ENCODE peak calls at places on chromosomes 5 and 9, in seven cellular contexts. X is A172, W is psoas muscle, Y is EH, N is activated gamma-delta T cell treated with Interleukin-2 at 50 U/mL for 16 hours, A is glutamatergic neuron, S is uterus. R is an unnamed sample.

GRCh38 chr5:123047706-123048105 is 11.2 kb upstream of the PPIC start:
- DNase-seq in X (no peak), W (no peak), Y (peak; percentile 56), N (no peak), A (no peak), S (no peak), R (peak; percentile 4)

GRCh38 chr5:113527746-113528145 is 14.3 kb downstream of the YTHDC2 start:
- DNase-seq in X (no peak), W (no peak), Y (peak; percentile 28), N (no peak), A (no peak), S (no peak), R (no peak)

GRCh38 chr5:35183243-35183955 is 46.9 kb downstream of the PRLR start:
- DNase-seq in X (peak; percentile 70), W (no peak), Y (peak; percentile 73), N (no peak), A (peak; percentile 55), S (no peak), R (peak; percentile 20)

GRCh38 chr9:107949058-107949457 is 459.5 kb upstream of the KLF4 start:
- DNase-seq in X (no peak), W (no peak), Y (no peak), N (no peak), A (no peak), S (no peak), R (no peak)

GRCh38 chr5:98458004-98458403 is 315.5 kb upstream of the RGMB start:
- DNase-seq in X (peak; percentile 49), W (no peak), Y (peak; percentile 92), N (no peak), A (no peak), S (no peak), R (peak; percentile 78)

GRCh38 chr5:101455851-101456250 is 552.8 kb upstream of the ST8SIA4 start:
- DNase-seq in X (no peak), W (no peak), Y (no peak), N (no peak), A (no peak), S (no peak), R (no peak)

GRCh38 chr5:150026682-150027172 is 26.2 kb downstream of the HMGXB3 start:
- DNase-seq in X (no peak), W (no peak), Y (no peak), N (no peak), A (no peak), S (no peak), R (no peak)

GRCh38 chr9:33103381-33104110 is 27.1 kb upstream of the SMU1 start:
- DNase-seq in X (peak; percentile 38), W (no peak), Y (no peak), N (no peak), A (no peak), S (no peak), R (no peak)

GRCh38 chr5:161546463-161547301 is at the start of gene GABRB2:
- DNase-seq in X (no peak), W (peak; percentile 54), Y (peak; percentile 27), N (no peak), A (peak; percentile 77), S (no peak), R (peak; percentile 2)

GRCh38 chr5:77957-78804 is 13.8 kb upstream of the PLEKHG4B start:
- DNase-seq in X (peak; percentile 41), W (no peak), Y (peak; percentile 81), N (no peak), A (peak; percentile 33), S (no peak), R (peak; percentile 83)

GRCh38 chr5:39376293-39376714 is 12.0 kb upstream of the C9 start:
- DNase-seq in X (peak; percentile 68), W (no peak), Y (peak; percentile 63), N (peak; percentile 9), A (peak; percentile 21), S (peak; percentile 53), R (peak; percentile 11)

GRCh38 chr9:426976-427375 is 212.3 kb downstream of the DOCK8 start:
- DNase-seq in X (no peak), W (no peak), Y (no peak), N (no peak), A (no peak), S (no peak), R (no peak)

GRCh38 chr9:101516655-101517054 is 17.0 kb upstream of the RNF20 start:
- DNase-seq in X (no peak), W (no peak), Y (no peak), N (no peak), A (no peak), S (no peak), R (no peak)

GRCh38 chr5:138819065-138819464 is 56.1 kb downstream of the LRRTM2 start:
- DNase-seq in X (no peak), W (peak; percentile 52), Y (no peak), N (no peak), A (peak; percentile 32), S (no peak), R (no peak)

GRCh38 chr5:96747718-96748117 is 60.0 kb downstream of the ERAP1 start:
- DNase-seq in X (no peak), W (no peak), Y (no peak), N (no peak), A (no peak), S (no peak), R (no peak)

GRCh38 chr9:108272350-108272899 is 583.4 kb downstream of the ACTL7B start:
- DNase-seq in X (peak; percentile 82), W (peak; percentile 41), Y (peak; percentile 60), N (no peak), A (no peak), S (peak; percentile 35), R (no peak)

GRCh38 chr5:131005963-131006684 is 158.9 kb downstream of the HINT1 start:
- DNase-seq in X (no peak), W (no peak), Y (peak; percentile 22), N (no peak), A (no peak), S (no peak), R (no peak)

GRCh38 chr5:149030838-149031397 is 31.9 kb downstream of the SH3TC2 start:
- DNase-seq in X (no peak), W (no peak), Y (no peak), N (no peak), A (no peak), S (no peak), R (no peak)

GRCh38 chr5:120765189-120765588 is 301.1 kb downstream of the PRR16 start:
- DNase-seq in X (no peak), W (no peak), Y (peak; percentile 24), N (no peak), A (no peak), S (no peak), R (no peak)

GRCh38 chr5:147567917-147568598 is 58.2 kb upstream of the DPYSL3 start:
- DNase-seq in X (peak; percentile 99), W (no peak), Y (peak; percentile 67), N (no peak), A (no peak), S (no peak), R (peak; percentile 98)

GRCh38 chr9:134066923-134067851 is 639 bp downstream of the BRD3 start:
- DNase-seq in X (no peak), W (peak; percentile 32), Y (peak; percentile 37), N (peak; percentile 37), A (peak; percentile 26), S (no peak), R (no peak)

GRCh38 chr5:91266184-91266705 is 116.9 kb downstream of the ARRDC3 start:
- DNase-seq in X (peak; percentile 69), W (no peak), Y (peak; percentile 67), N (no peak), A (no peak), S (no peak), R (peak; percentile 68)

GRCh38 chr5:141155540-141156374 is 5.9 kb downstream of the PCDHB6 start:
- DNase-seq in X (peak; percentile 51), W (no peak), Y (no peak), N (no peak), A (peak; percentile 50), S (no peak), R (no peak)

GRCh38 chr5:15254607-15255006 is 245.4 kb upstream of the FBXL7 start:
- DNase-seq in X (no peak), W (no peak), Y (peak; percentile 42), N (no peak), A (no peak), S (no peak), R (no peak)

GRCh38 chr5:155969510-155969909 is 357.5 kb upstream of the SGCD start:
- DNase-seq in X (no peak), W (no peak), Y (no peak), N (no peak), A (no peak), S (no peak), R (no peak)

GRCh38 chr5:60754495-60754894 is 54.5 kb upstream of the DEPDC1B start:
- DNase-seq in X (no peak), W (no peak), Y (no peak), N (no peak), A (no peak), S (no peak), R (no peak)

GRCh38 chr5:6772886-6773285 is 59.7 kb downstream of the TENT4A start:
- DNase-seq in X (no peak), W (no peak), Y (no peak), N (no peak), A (no peak), S (no peak), R (no peak)

GRCh38 chr9:101018391-101018990 is 10.0 kb upstream of the PLPPR1 start:
- DNase-seq in X (no peak), W (peak; percentile 9), Y (no peak), N (no peak), A (peak; percentile 20), S (no peak), R (no peak)

GRCh38 chr9:91945277-91946074 is 4.6 kb downstream of the ROR2 start:
- DNase-seq in X (no peak), W (no peak), Y (peak; percentile 52), N (no peak), A (no peak), S (peak; percentile 87), R (peak; percentile 20)

GRCh38 chr5:98791110-98791509 is 17.6 kb downstream of the RGMB start:
- DNase-seq in X (no peak), W (no peak), Y (no peak), N (no peak), A (no peak), S (no peak), R (no peak)

GRCh38 chr5:175863316-175863715 is 8.1 kb upstream of the CPLX2 start:
- DNase-seq in X (no peak), W (no peak), Y (no peak), N (no peak), A (no peak), S (no peak), R (no peak)

GRCh38 chr9:19925674-19926503 is 137.1 kb upstream of the SLC24A2 start:
- DNase-seq in X (peak; percentile 85), W (peak; percentile 52), Y (peak; percentile 77), N (peak; percentile 77), A (peak; percentile 78), S (peak; percentile 76), R (peak; percentile 56)

GRCh38 chr9:130088056-130088455 is 34.4 kb downstream of the GPR107 start:
- DNase-seq in X (no peak), W (no peak), Y (no peak), N (no peak), A (no peak), S (no peak), R (no peak)

GRCh38 chr5:93868851-93869250 is 127.5 kb upstream of the POU5F2 start:
- DNase-seq in X (no peak), W (no peak), Y (no peak), N (no peak), A (no peak), S (no peak), R (no peak)

GRCh38 chr5:137114529-137114928 is 384.6 kb downstream of the SPOCK1 start:
- DNase-seq in X (peak; percentile 23), W (no peak), Y (peak; percentile 85), N (no peak), A (no peak), S (no peak), R (peak; percentile 78)

GRCh38 chr5:173833200-173833599 is 54.9 kb upstream of the CPEB4 start:
- DNase-seq in X (no peak), W (no peak), Y (peak; percentile 72), N (no peak), A (no peak), S (no peak), R (peak; percentile 66)

GRCh38 chr5:2981652-2982051 is 230.2 kb upstream of the IRX2 start:
- DNase-seq in X (no peak), W (no peak), Y (no peak), N (no peak), A (no peak), S (no peak), R (no peak)

GRCh38 chr5:1516615-1517601 is 6.9 kb downstream of the LPCAT1 start:
- DNase-seq in X (peak; percentile 16), W (peak; percentile 4), Y (peak; percentile 76), N (peak; percentile 2), A (peak; percentile 12), S (peak; percentile 8), R (peak; percentile 61)